ENCODE peak calls at places on chromosomes 1 and 21, in ten cellular contexts. One of them, this sample, is unnamed.

GRCh38 chr1:228083871-228084278 is 1.4 kb downstream of the ARF1 start:
- DNase-seq in retina: no peak
- DNase-seq in left ventricle myocardium inferior: no peak
- DNase-seq in activated CD4-positive, alpha-beta memory T cell treated with anti-CD3 and anti-CD28 coated beads, Interleukin-2, amount 10 ng/mL, durations not matched to agents 7 days and 5 days: no peak
- DNase-seq in M059J: no peak
- DNase-seq in suprapubic skin: no peak
- DNase-seq in stimulated activated CD4-positive, alpha-beta T cell treated with anti-CD3 and anti-CD28 coated beads, Interleukin-12 subunit alpha, Interleukin-12 subunit beta, amount 100 ng/mL, for 24 hours: no peak
- DNase-seq in SHP77: no peak
- DNase-seq in stimulated activated CD8-positive, alpha-beta memory T cell treated with anti-CD3 and anti-CD28 coated beads, Interleukin-7, amount 100 ng/mL, for 1 hour: no peak
- DNase-seq in fibroblast of pulmonary artery: peak; percentile 43
- DNase-seq in this sample: no peak

GRCh38 chr1:112524986-112525385 is 16.2 kb downstream of the WNT2B start:
- DNase-seq in retina: no peak
- DNase-seq in left ventricle myocardium inferior: no peak
- DNase-seq in activated CD4-positive, alpha-beta memory T cell treated with anti-CD3 and anti-CD28 coated beads, Interleukin-2, amount 10 ng/mL, durations not matched to agents 7 days and 5 days: no peak
- DNase-seq in suprapubic skin: no peak
- DNase-seq in M059J: no peak
- DNase-seq in stimulated activated CD4-positive, alpha-beta T cell treated with anti-CD3 and anti-CD28 coated beads, Interleukin-12 subunit alpha, Interleukin-12 subunit beta, amount 100 ng/mL, for 24 hours: no peak
- DNase-seq in fibroblast of pulmonary artery: no peak
- DNase-seq in stimulated activated CD8-positive, alpha-beta memory T cell treated with anti-CD3 and anti-CD28 coated beads, Interleukin-7, amount 100 ng/mL, for 1 hour: no peak
- DNase-seq in SHP77: no peak
- DNase-seq in this sample: no peak

GRCh38 chr1:231940116-231940515 is 313.5 kb downstream of the DISC1 start:
- DNase-seq in suprapubic skin: no peak
- DNase-seq in left ventricle myocardium inferior: no peak
- DNase-seq in fibroblast of pulmonary artery: no peak
- DNase-seq in stimulated activated CD4-positive, alpha-beta T cell treated with anti-CD3 and anti-CD28 coated beads, Interleukin-12 subunit alpha, Interleukin-12 subunit beta, amount 100 ng/mL, for 24 hours: no peak
- DNase-seq in activated CD4-positive, alpha-beta memory T cell treated with anti-CD3 and anti-CD28 coated beads, Interleukin-2, amount 10 ng/mL, durations not matched to agents 7 days and 5 days: no peak
- DNase-seq in stimulated activated CD8-positive, alpha-beta memory T cell treated with anti-CD3 and anti-CD28 coated beads, Interleukin-7, amount 100 ng/mL, for 1 hour: no peak
- DNase-seq in SHP77: no peak
- DNase-seq in M059J: no peak
- DNase-seq in retina: no peak
- DNase-seq in this sample: no peak

GRCh38 chr1:1470626-1471388 is 758 bp upstream of the ATAD3B start:
- DNase-seq in stimulated activated CD4-positive, alpha-beta T cell treated with anti-CD3 and anti-CD28 coated beads, Interleukin-12 subunit alpha, Interleukin-12 subunit beta, amount 100 ng/mL, for 24 hours: no peak
- DNase-seq in M059J: no peak
- DNase-seq in SHP77: no peak
- DNase-seq in fibroblast of pulmonary artery: no peak
- DNase-seq in retina: no peak
- DNase-seq in stimulated activated CD8-positive, alpha-beta memory T cell treated with anti-CD3 and anti-CD28 coated beads, Interleukin-7, amount 100 ng/mL, for 1 hour: no peak
- DNase-seq in activated CD4-positive, alpha-beta memory T cell treated with anti-CD3 and anti-CD28 coated beads, Interleukin-2, amount 10 ng/mL, durations not matched to agents 7 days and 5 days: peak; percentile 26
- DNase-seq in suprapubic skin: no peak
- DNase-seq in left ventricle myocardium inferior: no peak
- DNase-seq in this sample: peak; percentile 46

GRCh38 chr21:46284722-46285121 is 689 bp downstream of the MCM3AP start:
- DNase-seq in retina: no peak
- DNase-seq in activated CD4-positive, alpha-beta memory T cell treated with anti-CD3 and anti-CD28 coated beads, Interleukin-2, amount 10 ng/mL, durations not matched to agents 7 days and 5 days: no peak
- DNase-seq in M059J: no peak
- DNase-seq in left ventricle myocardium inferior: no peak
- DNase-seq in stimulated activated CD8-positive, alpha-beta memory T cell treated with anti-CD3 and anti-CD28 coated beads, Interleukin-7, amount 100 ng/mL, for 1 hour: no peak
- DNase-seq in fibroblast of pulmonary artery: no peak
- DNase-seq in suprapubic skin: no peak
- DNase-seq in stimulated activated CD4-positive, alpha-beta T cell treated with anti-CD3 and anti-CD28 coated beads, Interleukin-12 subunit alpha, Interleukin-12 subunit beta, amount 100 ng/mL, for 24 hours: no peak
- DNase-seq in SHP77: no peak
- DNase-seq in this sample: no peak

GRCh38 chr1:21919520-21919919 is 17.6 kb downstream of the HSPG2 start:
- DNase-seq in stimulated activated CD4-positive, alpha-beta T cell treated with anti-CD3 and anti-CD28 coated beads, Interleukin-12 subunit alpha, Interleukin-12 subunit beta, amount 100 ng/mL, for 24 hours: no peak
- DNase-seq in left ventricle myocardium inferior: no peak
- DNase-seq in fibroblast of pulmonary artery: peak; percentile 72
- DNase-seq in SHP77: no peak
- DNase-seq in M059J: peak; percentile 90
- DNase-seq in stimulated activated CD8-positive, alpha-beta memory T cell treated with anti-CD3 and anti-CD28 coated beads, Interleukin-7, amount 100 ng/mL, for 1 hour: no peak
- DNase-seq in activated CD4-positive, alpha-beta memory T cell treated with anti-CD3 and anti-CD28 coated beads, Interleukin-2, amount 10 ng/mL, durations not matched to agents 7 days and 5 days: no peak
- DNase-seq in suprapubic skin: no peak
- DNase-seq in retina: no peak
- DNase-seq in this sample: peak; percentile 53

GRCh38 chr1:17356387-17356992 is 15.5 kb upstream of the PADI6 start:
- DNase-seq in suprapubic skin: no peak
- DNase-seq in SHP77: no peak
- DNase-seq in retina: no peak
- DNase-seq in M059J: no peak
- DNase-seq in left ventricle myocardium inferior: no peak
- DNase-seq in stimulated activated CD8-positive, alpha-beta memory T cell treated with anti-CD3 and anti-CD28 coated beads, Interleukin-7, amount 100 ng/mL, for 1 hour: no peak
- DNase-seq in stimulated activated CD4-positive, alpha-beta T cell treated with anti-CD3 and anti-CD28 coated beads, Interleukin-12 subunit alpha, Interleukin-12 subunit beta, amount 100 ng/mL, for 24 hours: peak; percentile 9
- DNase-seq in fibroblast of pulmonary artery: no peak
- DNase-seq in activated CD4-positive, alpha-beta memory T cell treated with anti-CD3 and anti-CD28 coated beads, Interleukin-2, amount 10 ng/mL, durations not matched to agents 7 days and 5 days: no peak
- DNase-seq in this sample: no peak

GRCh38 chr1:207152792-207153434 is 48.9 kb downstream of the C4BPA start:
- DNase-seq in suprapubic skin: no peak
- DNase-seq in fibroblast of pulmonary artery: no peak
- DNase-seq in retina: no peak
- DNase-seq in M059J: peak; percentile 12
- DNase-seq in left ventricle myocardium inferior: no peak
- DNase-seq in activated CD4-positive, alpha-beta memory T cell treated with anti-CD3 and anti-CD28 coated beads, Interleukin-2, amount 10 ng/mL, durations not matched to agents 7 days and 5 days: no peak
- DNase-seq in SHP77: no peak
- DNase-seq in stimulated activated CD8-positive, alpha-beta memory T cell treated with anti-CD3 and anti-CD28 coated beads, Interleukin-7, amount 100 ng/mL, for 1 hour: no peak
- DNase-seq in stimulated activated CD4-positive, alpha-beta T cell treated with anti-CD3 and anti-CD28 coated beads, Interleukin-12 subunit alpha, Interleukin-12 subunit beta, amount 100 ng/mL, for 24 hours: no peak
- DNase-seq in this sample: peak; percentile 15

GRCh38 chr21:15520811-15521643 is 208.8 kb upstream of the USP25 start:
- DNase-seq in stimulated activated CD8-positive, alpha-beta memory T cell treated with anti-CD3 and anti-CD28 coated beads, Interleukin-7, amount 100 ng/mL, for 1 hour: no peak
- DNase-seq in stimulated activated CD4-positive, alpha-beta T cell treated with anti-CD3 and anti-CD28 coated beads, Interleukin-12 subunit alpha, Interleukin-12 subunit beta, amount 100 ng/mL, for 24 hours: no peak
- DNase-seq in suprapubic skin: no peak
- DNase-seq in fibroblast of pulmonary artery: no peak
- DNase-seq in activated CD4-positive, alpha-beta memory T cell treated with anti-CD3 and anti-CD28 coated beads, Interleukin-2, amount 10 ng/mL, durations not matched to agents 7 days and 5 days: no peak
- DNase-seq in retina: no peak
- DNase-seq in M059J: no peak
- DNase-seq in left ventricle myocardium inferior: no peak
- DNase-seq in SHP77: no peak
- DNase-seq in this sample: no peak

GRCh38 chr1:159959451-159959850 is 5.4 kb upstream of the SLAMF9 start:
- DNase-seq in stimulated activated CD4-positive, alpha-beta T cell treated with anti-CD3 and anti-CD28 coated beads, Interleukin-12 subunit alpha, Interleukin-12 subunit beta, amount 100 ng/mL, for 24 hours: no peak
- DNase-seq in M059J: peak; percentile 65
- DNase-seq in retina: no peak
- DNase-seq in activated CD4-positive, alpha-beta memory T cell treated with anti-CD3 and anti-CD28 coated beads, Interleukin-2, amount 10 ng/mL, durations not matched to agents 7 days and 5 days: no peak
- DNase-seq in stimulated activated CD8-positive, alpha-beta memory T cell treated with anti-CD3 and anti-CD28 coated beads, Interleukin-7, amount 100 ng/mL, for 1 hour: no peak
- DNase-seq in fibroblast of pulmonary artery: peak; percentile 10
- DNase-seq in left ventricle myocardium inferior: no peak
- DNase-seq in suprapubic skin: peak; percentile 64
- DNase-seq in SHP77: no peak
- DNase-seq in this sample: peak; percentile 93

GRCh38 chr1:187853505-187853904 is 1024.8 kb downstream of the PLA2G4A start:
- DNase-seq in SHP77: no peak
- DNase-seq in activated CD4-positive, alpha-beta memory T cell treated with anti-CD3 and anti-CD28 coated beads, Interleukin-2, amount 10 ng/mL, durations not matched to agents 7 days and 5 days: no peak
- DNase-seq in M059J: no peak
- DNase-seq in left ventricle myocardium inferior: no peak
- DNase-seq in retina: no peak
- DNase-seq in suprapubic skin: no peak
- DNase-seq in stimulated activated CD4-positive, alpha-beta T cell treated with anti-CD3 and anti-CD28 coated beads, Interleukin-12 subunit alpha, Interleukin-12 subunit beta, amount 100 ng/mL, for 24 hours: no peak
- DNase-seq in stimulated activated CD8-positive, alpha-beta memory T cell treated with anti-CD3 and anti-CD28 coated beads, Interleukin-7, amount 100 ng/mL, for 1 hour: no peak
- DNase-seq in fibroblast of pulmonary artery: no peak
- DNase-seq in this sample: no peak

GRCh38 chr1:161219078-161219892 is 4.1 kb downstream of the APOA2 start:
- DNase-seq in stimulated activated CD4-positive, alpha-beta T cell treated with anti-CD3 and anti-CD28 coated beads, Interleukin-12 subunit alpha, Interleukin-12 subunit beta, amount 100 ng/mL, for 24 hours: no peak
- DNase-seq in left ventricle myocardium inferior: no peak
- DNase-seq in suprapubic skin: no peak
- DNase-seq in SHP77: no peak
- DNase-seq in stimulated activated CD8-positive, alpha-beta memory T cell treated with anti-CD3 and anti-CD28 coated beads, Interleukin-7, amount 100 ng/mL, for 1 hour: no peak
- DNase-seq in fibroblast of pulmonary artery: no peak
- DNase-seq in activated CD4-positive, alpha-beta memory T cell treated with anti-CD3 and anti-CD28 coated beads, Interleukin-2, amount 10 ng/mL, durations not matched to agents 7 days and 5 days: no peak
- DNase-seq in retina: no peak
- DNase-seq in M059J: no peak
- DNase-seq in this sample: no peak

GRCh38 chr21:19900149-19900548 is 1098.1 kb upstream of the NCAM2 start:
- DNase-seq in M059J: no peak
- DNase-seq in retina: no peak
- DNase-seq in stimulated activated CD8-positive, alpha-beta memory T cell treated with anti-CD3 and anti-CD28 coated beads, Interleukin-7, amount 100 ng/mL, for 1 hour: no peak
- DNase-seq in left ventricle myocardium inferior: no peak
- DNase-seq in suprapubic skin: no peak
- DNase-seq in activated CD4-positive, alpha-beta memory T cell treated with anti-CD3 and anti-CD28 coated beads, Interleukin-2, amount 10 ng/mL, durations not matched to agents 7 days and 5 days: no peak
- DNase-seq in SHP77: no peak
- DNase-seq in stimulated activated CD4-positive, alpha-beta T cell treated with anti-CD3 and anti-CD28 coated beads, Interleukin-12 subunit alpha, Interleukin-12 subunit beta, amount 100 ng/mL, for 24 hours: no peak
- DNase-seq in fibroblast of pulmonary artery: no peak
- DNase-seq in this sample: no peak

GRCh38 chr1:226784081-226785049 is 45.3 kb upstream of the ITPKB start:
- DNase-seq in SHP77: no peak
- DNase-seq in left ventricle myocardium inferior: no peak
- DNase-seq in activated CD4-positive, alpha-beta memory T cell treated with anti-CD3 and anti-CD28 coated beads, Interleukin-2, amount 10 ng/mL, durations not matched to agents 7 days and 5 days: no peak
- DNase-seq in suprapubic skin: no peak
- DNase-seq in fibroblast of pulmonary artery: peak; percentile 62
- DNase-seq in stimulated activated CD8-positive, alpha-beta memory T cell treated with anti-CD3 and anti-CD28 coated beads, Interleukin-7, amount 100 ng/mL, for 1 hour: no peak
- DNase-seq in retina: peak; percentile 28
- DNase-seq in M059J: peak; percentile 70
- DNase-seq in stimulated activated CD4-positive, alpha-beta T cell treated with anti-CD3 and anti-CD28 coated beads, Interleukin-12 subunit alpha, Interleukin-12 subunit beta, amount 100 ng/mL, for 24 hours: no peak
- DNase-seq in this sample: peak; percentile 25

GRCh38 chr1:56617141-56617540 is 28.0 kb upstream of the PRKAA2 start:
- DNase-seq in stimulated activated CD8-positive, alpha-beta memory T cell treated with anti-CD3 and anti-CD28 coated beads, Interleukin-7, amount 100 ng/mL, for 1 hour: no peak
- DNase-seq in M059J: no peak
- DNase-seq in SHP77: no peak
- DNase-seq in activated CD4-positive, alpha-beta memory T cell treated with anti-CD3 and anti-CD28 coated beads, Interleukin-2, amount 10 ng/mL, durations not matched to agents 7 days and 5 days: no peak
- DNase-seq in retina: peak; percentile 17
- DNase-seq in suprapubic skin: no peak
- DNase-seq in fibroblast of pulmonary artery: no peak
- DNase-seq in left ventricle myocardium inferior: no peak
- DNase-seq in stimulated activated CD4-positive, alpha-beta T cell treated with anti-CD3 and anti-CD28 coated beads, Interleukin-12 subunit alpha, Interleukin-12 subunit beta, amount 100 ng/mL, for 24 hours: no peak
- DNase-seq in this sample: peak; percentile 74

GRCh38 chr21:31732891-31733520 is 1.1 kb upstream of the SCAF4 start:
- DNase-seq in SHP77: no peak
- DNase-seq in left ventricle myocardium inferior: no peak
- DNase-seq in stimulated activated CD8-positive, alpha-beta memory T cell treated with anti-CD3 and anti-CD28 coated beads, Interleukin-7, amount 100 ng/mL, for 1 hour: no peak
- DNase-seq in activated CD4-positive, alpha-beta memory T cell treated with anti-CD3 and anti-CD28 coated beads, Interleukin-2, amount 10 ng/mL, durations not matched to agents 7 days and 5 days: peak; percentile 33
- DNase-seq in stimulated activated CD4-positive, alpha-beta T cell treated with anti-CD3 and anti-CD28 coated beads, Interleukin-12 subunit alpha, Interleukin-12 subunit beta, amount 100 ng/mL, for 24 hours: peak; percentile 21
- DNase-seq in suprapubic skin: no peak
- DNase-seq in fibroblast of pulmonary artery: no peak
- DNase-seq in retina: no peak
- DNase-seq in M059J: no peak
- DNase-seq in this sample: no peak

GRCh38 chr1:214707306-214708087 is 104.5 kb downstream of the CENPF start:
- DNase-seq in M059J: peak; percentile 7
- DNase-seq in activated CD4-positive, alpha-beta memory T cell treated with anti-CD3 and anti-CD28 coated beads, Interleukin-2, amount 10 ng/mL, durations not matched to agents 7 days and 5 days: no peak
- DNase-seq in SHP77: no peak
- DNase-seq in fibroblast of pulmonary artery: peak; percentile 42
- DNase-seq in stimulated activated CD8-positive, alpha-beta memory T cell treated with anti-CD3 and anti-CD28 coated beads, Interleukin-7, amount 100 ng/mL, for 1 hour: no peak
- DNase-seq in stimulated activated CD4-positive, alpha-beta T cell treated with anti-CD3 and anti-CD28 coated beads, Interleukin-12 subunit alpha, Interleukin-12 subunit beta, amount 100 ng/mL, for 24 hours: no peak
- DNase-seq in retina: no peak
- DNase-seq in suprapubic skin: no peak
- DNase-seq in left ventricle myocardium inferior: no peak
- DNase-seq in this sample: no peak

GRCh38 chr21:34243562-34243961 is 120.2 kb upstream of the KCNE2 start:
- DNase-seq in M059J: peak; percentile 38
- DNase-seq in suprapubic skin: no peak
- DNase-seq in stimulated activated CD4-positive, alpha-beta T cell treated with anti-CD3 and anti-CD28 coated beads, Interleukin-12 subunit alpha, Interleukin-12 subunit beta, amount 100 ng/mL, for 24 hours: peak; percentile 8
- DNase-seq in activated CD4-positive, alpha-beta memory T cell treated with anti-CD3 and anti-CD28 coated beads, Interleukin-2, amount 10 ng/mL, durations not matched to agents 7 days and 5 days: peak; percentile 32
- DNase-seq in retina: no peak
- DNase-seq in fibroblast of pulmonary artery: peak; percentile 45
- DNase-seq in SHP77: peak; percentile 0
- DNase-seq in stimulated activated CD8-positive, alpha-beta memory T cell treated with anti-CD3 and anti-CD28 coated beads, Interleukin-7, amount 100 ng/mL, for 1 hour: no peak
- DNase-seq in left ventricle myocardium inferior: no peak
- DNase-seq in this sample: peak; percentile 53

GRCh38 chr1:19079541-19079940 is 123.1 kb upstream of the IFFO2 start:
- DNase-seq in M059J: no peak
- DNase-seq in retina: no peak
- DNase-seq in stimulated activated CD4-positive, alpha-beta T cell treated with anti-CD3 and anti-CD28 coated beads, Interleukin-12 subunit alpha, Interleukin-12 subunit beta, amount 100 ng/mL, for 24 hours: no peak
- DNase-seq in activated CD4-positive, alpha-beta memory T cell treated with anti-CD3 and anti-CD28 coated beads, Interleukin-2, amount 10 ng/mL, durations not matched to agents 7 days and 5 days: no peak
- DNase-seq in fibroblast of pulmonary artery: no peak
- DNase-seq in left ventricle myocardium inferior: no peak
- DNase-seq in stimulated activated CD8-positive, alpha-beta memory T cell treated with anti-CD3 and anti-CD28 coated beads, Interleukin-7, amount 100 ng/mL, for 1 hour: no peak
- DNase-seq in suprapubic skin: no peak
- DNase-seq in SHP77: no peak
- DNase-seq in this sample: no peak

GRCh38 chr1:200893411-200893901 is 1.2 kb upstream of the INAVA start:
- DNase-seq in retina: peak; percentile 31
- DNase-seq in left ventricle myocardium inferior: no peak
- DNase-seq in M059J: no peak
- DNase-seq in activated CD4-positive, alpha-beta memory T cell treated with anti-CD3 and anti-CD28 coated beads, Interleukin-2, amount 10 ng/mL, durations not matched to agents 7 days and 5 days: no peak
- DNase-seq in fibroblast of pulmonary artery: no peak
- DNase-seq in SHP77: no peak
- DNase-seq in stimulated activated CD8-positive, alpha-beta memory T cell treated with anti-CD3 and anti-CD28 coated beads, Interleukin-7, amount 100 ng/mL, for 1 hour: no peak
- DNase-seq in suprapubic skin: no peak
- DNase-seq in stimulated activated CD4-positive, alpha-beta T cell treated with anti-CD3 and anti-CD28 coated beads, Interleukin-12 subunit alpha, Interleukin-12 subunit beta, amount 100 ng/mL, for 24 hours: no peak
- DNase-seq in this sample: peak; percentile 30

GRCh38 chr1:157162345-157162744 is 24.1 kb upstream of the ETV3 start:
- DNase-seq in suprapubic skin: peak; percentile 23
- DNase-seq in activated CD4-positive, alpha-beta memory T cell treated with anti-CD3 and anti-CD28 coated beads, Interleukin-2, amount 10 ng/mL, durations not matched to agents 7 days and 5 days: no peak
- DNase-seq in fibroblast of pulmonary artery: no peak
- DNase-seq in left ventricle myocardium inferior: no peak
- DNase-seq in stimulated activated CD4-positive, alpha-beta T cell treated with anti-CD3 and anti-CD28 coated beads, Interleukin-12 subunit alpha, Interleukin-12 subunit beta, amount 100 ng/mL, for 24 hours: no peak
- DNase-seq in SHP77: no peak
- DNase-seq in stimulated activated CD8-positive, alpha-beta memory T cell treated with anti-CD3 and anti-CD28 coated beads, Interleukin-7, amount 100 ng/mL, for 1 hour: no peak
- DNase-seq in retina: no peak
- DNase-seq in M059J: no peak
- DNase-seq in this sample: no peak

GRCh38 chr1:109704173-109704572 is 7.9 kb upstream of the GSTM5 start:
- DNase-seq in stimulated activated CD4-positive, alpha-beta T cell treated with anti-CD3 and anti-CD28 coated beads, Interleukin-12 subunit alpha, Interleukin-12 subunit beta, amount 100 ng/mL, for 24 hours: no peak
- DNase-seq in M059J: no peak
- DNase-seq in fibroblast of pulmonary artery: no peak
- DNase-seq in SHP77: no peak
- DNase-seq in left ventricle myocardium inferior: no peak
- DNase-seq in activated CD4-positive, alpha-beta memory T cell treated with anti-CD3 and anti-CD28 coated beads, Interleukin-2, amount 10 ng/mL, durations not matched to agents 7 days and 5 days: no peak
- DNase-seq in suprapubic skin: no peak
- DNase-seq in stimulated activated CD8-positive, alpha-beta memory T cell treated with anti-CD3 and anti-CD28 coated beads, Interleukin-7, amount 100 ng/mL, for 1 hour: no peak
- DNase-seq in retina: no peak
- DNase-seq in this sample: no peak

GRCh38 chr21:41873005-41873404 is 6.1 kb downstream of the PRDM15 start:
- DNase-seq in left ventricle myocardium inferior: no peak
- DNase-seq in M059J: no peak
- DNase-seq in suprapubic skin: no peak
- DNase-seq in fibroblast of pulmonary artery: no peak
- DNase-seq in activated CD4-positive, alpha-beta memory T cell treated with anti-CD3 and anti-CD28 coated beads, Interleukin-2, amount 10 ng/mL, durations not matched to agents 7 days and 5 days: no peak
- DNase-seq in stimulated activated CD4-positive, alpha-beta T cell treated with anti-CD3 and anti-CD28 coated beads, Interleukin-12 subunit alpha, Interleukin-12 subunit beta, amount 100 ng/mL, for 24 hours: no peak
- DNase-seq in SHP77: no peak
- DNase-seq in retina: no peak
- DNase-seq in stimulated activated CD8-positive, alpha-beta memory T cell treated with anti-CD3 and anti-CD28 coated beads, Interleukin-7, amount 100 ng/mL, for 1 hour: no peak
- DNase-seq in this sample: no peak

GRCh38 chr1:154714638-154715037 is 106.7 kb upstream of the ADAR start:
- DNase-seq in stimulated activated CD4-positive, alpha-beta T cell treated with anti-CD3 and anti-CD28 coated beads, Interleukin-12 subunit alpha, Interleukin-12 subunit beta, amount 100 ng/mL, for 24 hours: no peak
- DNase-seq in fibroblast of pulmonary artery: peak; percentile 39
- DNase-seq in suprapubic skin: no peak
- DNase-seq in SHP77: no peak
- DNase-seq in activated CD4-positive, alpha-beta memory T cell treated with anti-CD3 and anti-CD28 coated beads, Interleukin-2, amount 10 ng/mL, durations not matched to agents 7 days and 5 days: no peak
- DNase-seq in left ventricle myocardium inferior: no peak
- DNase-seq in retina: no peak
- DNase-seq in stimulated activated CD8-positive, alpha-beta memory T cell treated with anti-CD3 and anti-CD28 coated beads, Interleukin-7, amount 100 ng/mL, for 1 hour: no peak
- DNase-seq in M059J: peak; percentile 49
- DNase-seq in this sample: peak; percentile 41

GRCh38 chr1:204041232-204041767 is 31.6 kb upstream of the SOX13 start:
- DNase-seq in fibroblast of pulmonary artery: no peak
- DNase-seq in stimulated activated CD8-positive, alpha-beta memory T cell treated with anti-CD3 and anti-CD28 coated beads, Interleukin-7, amount 100 ng/mL, for 1 hour: no peak
- DNase-seq in SHP77: no peak
- DNase-seq in retina: peak; percentile 52
- DNase-seq in activated CD4-positive, alpha-beta memory T cell treated with anti-CD3 and anti-CD28 coated beads, Interleukin-2, amount 10 ng/mL, durations not matched to agents 7 days and 5 days: no peak
- DNase-seq in suprapubic skin: peak; percentile 85
- DNase-seq in left ventricle myocardium inferior: peak; percentile 36
- DNase-seq in M059J: no peak
- DNase-seq in stimulated activated CD4-positive, alpha-beta T cell treated with anti-CD3 and anti-CD28 coated beads, Interleukin-12 subunit alpha, Interleukin-12 subunit beta, amount 100 ng/mL, for 24 hours: no peak
- DNase-seq in this sample: no peak

GRCh38 chr1:1100296-1100695 is 15.6 kb downstream of the C1orf159 start:
- DNase-seq in left ventricle myocardium inferior: no peak
- DNase-seq in fibroblast of pulmonary artery: no peak
- DNase-seq in suprapubic skin: no peak
- DNase-seq in SHP77: no peak
- DNase-seq in retina: no peak
- DNase-seq in stimulated activated CD8-positive, alpha-beta memory T cell treated with anti-CD3 and anti-CD28 coated beads, Interleukin-7, amount 100 ng/mL, for 1 hour: no peak
- DNase-seq in activated CD4-positive, alpha-beta memory T cell treated with anti-CD3 and anti-CD28 coated beads, Interleukin-2, amount 10 ng/mL, durations not matched to agents 7 days and 5 days: no peak
- DNase-seq in M059J: no peak
- DNase-seq in stimulated activated CD4-positive, alpha-beta T cell treated with anti-CD3 and anti-CD28 coated beads, Interleukin-12 subunit alpha, Interleukin-12 subunit beta, amount 100 ng/mL, for 24 hours: no peak
- DNase-seq in this sample: no peak

GRCh38 chr1:168312718-168313604 is 32.3 kb downstream of the TBX19 start:
- DNase-seq in suprapubic skin: no peak
- DNase-seq in M059J: peak; percentile 42
- DNase-seq in fibroblast of pulmonary artery: no peak
- DNase-seq in stimulated activated CD8-positive, alpha-beta memory T cell treated with anti-CD3 and anti-CD28 coated beads, Interleukin-7, amount 100 ng/mL, for 1 hour: no peak
- DNase-seq in SHP77: no peak
- DNase-seq in left ventricle myocardium inferior: no peak
- DNase-seq in retina: no peak
- DNase-seq in stimulated activated CD4-positive, alpha-beta T cell treated with anti-CD3 and anti-CD28 coated beads, Interleukin-12 subunit alpha, Interleukin-12 subunit beta, amount 100 ng/mL, for 24 hours: no peak
- DNase-seq in activated CD4-positive, alpha-beta memory T cell treated with anti-CD3 and anti-CD28 coated beads, Interleukin-2, amount 10 ng/mL, durations not matched to agents 7 days and 5 days: peak; percentile 27
- DNase-seq in this sample: peak; percentile 58

GRCh38 chr1:117897551-117897950 is 31.9 kb downstream of the GDAP2 start:
- DNase-seq in activated CD4-positive, alpha-beta memory T cell treated with anti-CD3 and anti-CD28 coated beads, Interleukin-2, amount 10 ng/mL, durations not matched to agents 7 days and 5 days: no peak
- DNase-seq in stimulated activated CD4-positive, alpha-beta T cell treated with anti-CD3 and anti-CD28 coated beads, Interleukin-12 subunit alpha, Interleukin-12 subunit beta, amount 100 ng/mL, for 24 hours: no peak
- DNase-seq in fibroblast of pulmonary artery: peak; percentile 43
- DNase-seq in stimulated activated CD8-positive, alpha-beta memory T cell treated with anti-CD3 and anti-CD28 coated beads, Interleukin-7, amount 100 ng/mL, for 1 hour: no peak
- DNase-seq in retina: no peak
- DNase-seq in M059J: no peak
- DNase-seq in suprapubic skin: no peak
- DNase-seq in left ventricle myocardium inferior: no peak
- DNase-seq in SHP77: no peak
- DNase-seq in this sample: peak; percentile 10